ENCODE peak calls at places on chromosomes 7 and 10, in ten cellular contexts. W is RWPE2; Z is ecto neural progenitor cell; N is activated T-cell treated with anti-CD3 and anti-CD28 coated beads, Interleukin-2, amount 50 U/mL, for 4 hours; K is stimulated activated CD4-positive, alpha-beta T cell treated with anti-CD3 and anti-CD28 coated beads, Interleukin-4, amount 100 ng/mL, for 48 hours; O is AG04450; U is NCI-H1930; D is GM12891; J is frontal cortex; Q is fibroblast of the aortic adventitia. P is an unnamed sample.

GRCh38 chr10:86699991-86700840 is 31.9 kb downstream of the LDB3 start:
- DNase-seq in J (no peak), W (no peak), N (no peak), Q (no peak), D (no peak), Z (no peak), K (no peak), O (no peak), U (no peak), P (no peak)

GRCh38 chr10:115355162-115355760 is 262.1 kb downstream of the ATRNL1 start:
- DNase-seq in Z (no peak), O (peak; percentile 30), N (no peak), Q (peak; percentile 48), J (no peak), D (peak; percentile 11), U (peak; percentile 32), K (peak; percentile 2), W (no peak), P (peak; percentile 72)

GRCh38 chr7:117844678-117845077 is 28.6 kb downstream of the CTTNBP2 start:
- DNase-seq in Q (no peak), J (no peak), U (no peak), K (no peak), W (no peak), Z (no peak), N (no peak), O (no peak), D (no peak), P (no peak)

GRCh38 chr10:31770307-31770902 is 158.2 kb downstream of the ARHGAP12 start:
- DNase-seq in W (no peak), J (no peak), N (peak; percentile 59), K (peak; percentile 49), Q (no peak), O (no peak), U (no peak), Z (no peak), D (peak; percentile 59), P (peak; percentile 64)

GRCh38 chr7:19701471-19701870 is 7.4 kb downstream of the POLR1F start:
- DNase-seq in Q (no peak), W (no peak), J (no peak), Z (no peak), O (no peak), N (no peak), U (no peak), D (no peak), K (no peak), P (no peak)

GRCh38 chr10:132102717-132103110 is 37.0 kb downstream of the JAKMIP3 start:
- DNase-seq in J (no peak), U (no peak), Z (no peak), Q (no peak), D (no peak), W (no peak), O (no peak), K (no peak), N (no peak), P (no peak)

GRCh38 chr10:76881477-76882220 is 756.0 kb downstream of the KCNMA1 start:
- DNase-seq in W (no peak), J (no peak), Z (no peak), Q (peak; percentile 31), K (no peak), O (peak; percentile 6), N (no peak), U (no peak), D (no peak), P (no peak)

GRCh38 chr7:134857958-134858357 is 78.5 kb downstream of the CALD1 start:
- DNase-seq in O (no peak), N (no peak), Q (no peak), D (no peak), W (no peak), K (no peak), Z (no peak), U (no peak), J (no peak), P (no peak)

GRCh38 chr10:132041340-132041739 is 24.4 kb upstream of the JAKMIP3 start:
- DNase-seq in N (no peak), Q (no peak), D (no peak), J (no peak), O (no peak), W (no peak), K (no peak), Z (no peak), U (no peak), P (no peak)

GRCh38 chr10:62268399-62269076 is at the start of gene RTKN2:
- DNase-seq in J (peak; percentile 67), Q (peak; percentile 73), K (peak; percentile 63), N (peak; percentile 47), W (peak; percentile 81), O (peak; percentile 54), D (peak; percentile 59), U (peak; percentile 70), Z (peak; percentile 96), P (peak; percentile 94)

GRCh38 chr10:101446071-101446470 is 92.1 kb downstream of the BTRC start:
- DNase-seq in U (no peak), Z (no peak), O (no peak), K (no peak), J (no peak), D (no peak), W (no peak), Q (no peak), N (no peak), P (no peak)

GRCh38 chr10:8183241-8183704 is 128.8 kb downstream of the GATA3 start:
- DNase-seq in O (no peak), N (peak; percentile 19), Q (peak; percentile 37), J (no peak), W (no peak), U (no peak), K (no peak), Z (no peak), D (no peak), P (no peak)

GRCh38 chr7:133099887-133100286 is 18.0 kb upstream of the CHCHD3 start:
- DNase-seq in Z (no peak), K (no peak), D (no peak), J (no peak), W (no peak), O (no peak), N (no peak), U (no peak), Q (no peak), P (no peak)

GRCh38 chr10:127148066-127148932 is 48.1 kb downstream of the INSYN2A start:
- DNase-seq in O (peak; percentile 59), U (no peak), D (no peak), J (no peak), Q (peak; percentile 86), W (no peak), K (no peak), Z (no peak), N (no peak), P (no peak)

GRCh38 chr10:110825510-110825909 is 46.2 kb upstream of the PDCD4 start:
- DNase-seq in W (no peak), U (no peak), D (no peak), J (no peak), K (no peak), Q (no peak), N (no peak), Z (no peak), O (no peak), P (no peak)